ENCODE peak calls at places on chromosomes 13 and 19, in seven cellular contexts. O is astrocyte of the spinal cord, Z is NB4, M is AG10803, Q is cardiac fibroblast, I is neural progenitor cell, Y is pancreas. X is an unnamed sample.

GRCh38 chr19:48113190-48113917 is 2.7 kb upstream of the PLA2G4C start:
- DNase-seq in O (peak; percentile 24), Z (peak; percentile 44), M (no peak), Q (peak; percentile 25), I (no peak), Y (no peak), X (no peak)

GRCh38 chr13:24253520-24254150 is 55.7 kb upstream of the C1QTNF9 start:
- DNase-seq in O (no peak), Z (no peak), M (no peak), Q (no peak), I (no peak), Y (no peak), X (no peak)

GRCh38 chr19:33298146-33298911 is 4.0 kb downstream of the CEBPA start:
- DNase-seq in O (no peak), Z (peak; percentile 67), M (no peak), Q (no peak), I (no peak), Y (no peak), X (peak; percentile 52)

GRCh38 chr13:36261976-36262375 is 35.6 kb downstream of the CCDC169 start:
- DNase-seq in O (no peak), Z (no peak), M (no peak), Q (peak; percentile 73), I (no peak), Y (no peak), X (no peak)

GRCh38 chr13:94710881-94711560 is 1.3 kb downstream of the SOX21 start:
- DNase-seq in O (peak; percentile 11), Z (no peak), M (no peak), Q (no peak), I (peak; percentile 77), Y (no peak), X (peak; percentile 6)

GRCh38 chr13:31765441-31765840 is 26.1 kb downstream of the RXFP2 start:
- DNase-seq in O (peak; percentile 90), Z (no peak), M (peak; percentile 92), Q (peak; percentile 91), I (no peak), Y (no peak), X (no peak)

GRCh38 chr19:5697022-5697889 is 7.2 kb downstream of the RPL36 start:
- DNase-seq in O (no peak), Z (peak; percentile 26), M (no peak), Q (no peak), I (no peak), Y (peak; percentile 18), X (no peak)

GRCh38 chr19:39852882-39853281 is 6.7 kb upstream of the FBL start:
- DNase-seq in O (no peak), Z (no peak), M (no peak), Q (no peak), I (no peak), Y (no peak), X (no peak)

GRCh38 chr19:35109395-35110112 is 6.1 kb upstream of the FXYD3 start:
- DNase-seq in O (no peak), Z (no peak), M (no peak), Q (no peak), I (peak; percentile 23), Y (no peak), X (peak; percentile 51)

GRCh38 chr19:17398902-17399527 is 5.0 kb upstream of the CCDC194 start:
- DNase-seq in O (no peak), Z (peak; percentile 33), M (no peak), Q (no peak), I (no peak), Y (no peak), X (no peak)

GRCh38 chr19:8308891-8309291 is 733 bp upstream of the CD320 start:
- DNase-seq in O (no peak), Z (no peak), M (no peak), Q (no peak), I (no peak), Y (peak; percentile 11), X (peak; percentile 33)

GRCh38 chr13:27295096-27295495 is 24.5 kb downstream of the RASL11A start:
- DNase-seq in O (no peak), Z (no peak), M (no peak), Q (no peak), I (no peak), Y (no peak), X (no peak)

GRCh38 chr13:64992314-64992713 is 2237.8 kb downstream of the PCDH9 start:
- DNase-seq in O (no peak), Z (no peak), M (no peak), Q (no peak), I (no peak), Y (no peak), X (no peak)

GRCh38 chr19:7506385-7507328 is 9.2 kb upstream of the ZNF358 start:
- DNase-seq in O (peak; percentile 65), Z (peak; percentile 73), M (peak; percentile 81), Q (peak; percentile 95), I (peak; percentile 91), Y (peak; percentile 93), X (peak; percentile 97)

GRCh38 chr13:77678691-77679090 is 18.8 kb upstream of the SLAIN1 start:
- DNase-seq in O (peak; percentile 38), Z (no peak), M (no peak), Q (no peak), I (peak; percentile 3), Y (no peak), X (no peak)

GRCh38 chr13:40549500-40550094 is 116.8 kb downstream of the FOXO1 start:
- DNase-seq in O (peak; percentile 30), Z (no peak), M (peak; percentile 80), Q (peak; percentile 40), I (no peak), Y (no peak), X (no peak)

GRCh38 chr13:110028838-110029621 is 242.6 kb upstream of the IRS2 start:
- DNase-seq in O (no peak), Z (no peak), M (no peak), Q (no peak), I (no peak), Y (no peak), X (no peak)

GRCh38 chr19:31841755-31842154 is 492.5 kb upstream of the TSHZ3 start:
- DNase-seq in O (no peak), Z (no peak), M (no peak), Q (no peak), I (no peak), Y (no peak), X (no peak)

GRCh38 chr19:31834070-31834469 is 484.8 kb upstream of the TSHZ3 start:
- DNase-seq in O (no peak), Z (no peak), M (no peak), Q (no peak), I (no peak), Y (no peak), X (no peak)

GRCh38 chr19:31838163-31838798 is 489.0 kb upstream of the TSHZ3 start:
- DNase-seq in O (no peak), Z (no peak), M (no peak), Q (no peak), I (peak; percentile 60), Y (no peak), X (no peak)
- TF ChIP-seq CTCF in O (no peak), Z (no peak), M (no peak), Q (no peak), I (no peak), Y (no peak), X (no peak)

GRCh38 chr19:43545276-43545675 is 12.3 kb downstream of the ZNF575 start:
- DNase-seq in O (no peak), Z (no peak), M (no peak), Q (no peak), I (no peak), Y (no peak), X (no peak)
- H3K4me3 ChIP-seq in O (no peak overlapping the region), Z (no peak overlapping the region), M (no peak overlapping the region), Q (no peak overlapping the region), I (no peak overlapping the region), Y (no peak overlapping the region), X (no peak overlapping the region)

GRCh38 chr13:72125561-72125960 is 258.6 kb upstream of the DACH1 start:
- DNase-seq in O (no peak), Z (no peak), M (no peak), Q (peak; percentile 66), I (no peak), Y (no peak), X (no peak)

GRCh38 chr13:72126424-72126823 is 259.4 kb upstream of the DACH1 start:
- DNase-seq in O (peak; percentile 34), Z (no peak), M (no peak), Q (peak; percentile 25), I (no peak), Y (no peak), X (no peak)

GRCh38 chr13:72132065-72132464 is 265.1 kb upstream of the DACH1 start:
- DNase-seq in O (no peak), Z (no peak), M (no peak), Q (no peak), I (no peak), Y (no peak), X (no peak)

GRCh38 chr13:72127031-72127430 is 260.0 kb upstream of the DACH1 start:
- DNase-seq in O (no peak), Z (no peak), M (no peak), Q (no peak), I (peak; percentile 19), Y (no peak), X (no peak)

DNA sequence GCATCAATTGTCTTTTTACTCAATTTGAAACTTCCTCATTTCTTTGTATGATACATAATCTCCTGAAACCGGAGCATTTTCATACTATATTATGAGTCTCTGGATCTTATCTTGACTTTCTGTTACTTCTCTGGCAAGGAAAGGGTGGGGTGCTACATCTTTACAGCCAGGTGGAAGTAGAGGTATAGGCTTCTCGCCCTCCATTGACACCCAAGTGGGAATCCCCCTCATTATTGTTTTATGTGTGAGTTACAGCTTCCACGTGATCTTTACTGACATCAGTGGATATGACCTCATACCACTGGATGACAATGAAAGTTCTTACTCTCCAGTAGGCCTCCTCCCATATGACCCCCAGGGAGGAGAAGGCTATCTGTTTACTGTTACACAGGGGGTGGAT is 262.1 kb upstream of the DACH1 start:
- DNase-seq in O (no peak), Z (no peak), M (no peak), Q (no peak), I (no peak), Y (no peak), X (no peak)
- TF ChIP-seq CTCF in O (no peak), Z (no peak), M (no peak), Q (no peak), I (no peak), Y (no peak), X (no peak)

DNA sequence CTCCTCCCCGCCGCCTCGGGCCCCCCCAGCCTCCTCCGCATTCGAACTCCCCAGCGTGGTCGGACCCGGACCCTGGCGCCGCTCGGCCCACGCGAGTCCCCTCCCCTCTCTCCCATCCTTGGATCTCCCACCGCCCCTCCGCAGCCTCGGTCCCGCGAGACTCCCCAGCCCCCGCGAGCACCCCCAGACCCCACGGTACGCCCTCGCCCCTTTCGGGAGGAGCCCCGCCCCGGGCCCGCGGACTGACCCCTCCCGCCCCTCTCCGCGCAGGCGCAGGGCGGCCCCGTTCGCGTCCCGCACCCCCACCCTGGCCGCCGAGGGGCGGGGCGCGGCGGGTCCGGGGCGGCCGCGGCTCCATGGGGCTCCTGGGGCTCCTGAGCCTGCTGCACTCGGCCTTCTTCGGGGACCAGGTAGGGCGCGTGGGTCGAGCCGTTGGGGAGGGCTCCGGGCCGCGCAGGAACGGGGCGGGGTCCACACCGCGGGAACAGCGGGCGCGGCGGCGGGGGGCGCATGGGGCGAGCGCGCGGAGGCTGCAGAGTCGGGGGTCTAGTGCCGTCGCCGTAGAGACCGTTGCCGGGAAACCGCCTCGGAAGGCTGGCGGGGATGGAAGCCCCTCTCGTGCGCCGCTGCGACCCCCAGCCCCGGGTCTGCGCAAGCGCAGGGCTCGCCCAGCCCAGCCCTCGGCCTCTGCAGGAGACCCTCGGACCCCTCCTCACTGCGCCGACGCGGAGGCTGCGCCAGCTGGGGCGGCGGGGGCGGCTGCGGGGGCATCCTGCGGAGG is 3.8 kb upstream of the APC2 start:
- DNase-seq in O (no peak), Z (no peak), M (no peak), Q (no peak), I (peak; percentile 87), Y (peak; percentile 13), X (no peak)
- H3K4me3 ChIP-seq in O (peak overlapping the region; percentile 29), Z (no peak overlapping the region), M (peak overlapping the region; percentile 43), Q (no peak overlapping the region), I (peak overlapping the region; percentile 49), Y (no peak overlapping the region), X (no peak overlapping the region)

GRCh38 chr13:53782400-53783030 is 753.9 kb downstream of the OLFM4 start:
- DNase-seq in O (peak; percentile 63), Z (peak; percentile 69), M (peak; percentile 50), Q (peak; percentile 65), I (peak; percentile 78), Y (peak; percentile 24), X (peak; percentile 24)
- TF ChIP-seq CTCF in O (peak; percentile 76), Z (peak; percentile 70), M (peak; percentile 79), Q (peak; percentile 67), I (peak; percentile 78), Y (peak; percentile 77), X (peak; percentile 12)

X was measured in mucosa of descending colon.